ENCODE peak calls at places on chromosomes 7 and 10, in five cellular contexts. Q is ovary, E is WERI-Rb-1, Y is SJCRH30, J is left lung. X is an unnamed sample.

GRCh38 chr10:86108696-86109095 is 257.9 kb downstream of the GRID1 start:
- DNase-seq in Q (no peak), E (no peak), Y (no peak), J (no peak), X (no peak)

GRCh38 chr10:120387326-120387725 is 69.7 kb upstream of the PLPP4 start:
- DNase-seq in Q (no peak), E (no peak), Y (no peak), J (no peak), X (peak; percentile 49)

GRCh38 chr7:41816111-41816510 is 113.2 kb upstream of the INHBA start:
- DNase-seq in Q (no peak), E (no peak), Y (no peak), J (no peak), X (no peak)

GRCh38 chr10:10462116-10462515 is 555.6 kb upstream of the CELF2 start:
- DNase-seq in Q (no peak), E (no peak), Y (no peak), J (no peak), X (no peak)

GRCh38 chr7:34184466-34184865 is 279.1 kb downstream of the BMPER start:
- DNase-seq in Q (no peak), E (no peak), Y (no peak), J (no peak), X (no peak)

GRCh38 chr10:22379059-22379458 is 33.8 kb downstream of the SPAG6 start:
- DNase-seq in Q (no peak), E (no peak), Y (no peak), J (no peak), X (no peak)

GRCh38 chr7:134799387-134799786 is 20.0 kb downstream of the CALD1 start:
- DNase-seq in Q (no peak), E (no peak), Y (no peak), J (no peak), X (peak; percentile 0)

GRCh38 chr10:33026422-33026821 is 68.4 kb upstream of the ITGB1 start:
- DNase-seq in Q (no peak), E (no peak), Y (peak; percentile 35), J (no peak), X (no peak)

GRCh38 chr7:55469721-55470120 is 102.6 kb downstream of the VOPP1 start:
- DNase-seq in Q (no peak), E (no peak), Y (peak; percentile 73), J (no peak), X (no peak)

GRCh38 chr7:18221377-18222290 is 194.0 kb upstream of the PRPS1L1 start:
- DNase-seq in Q (no peak), E (no peak), Y (no peak), J (no peak), X (no peak)

GRCh38 chr10:64113796-64114195 is 592.6 kb downstream of the REEP3 start:
- DNase-seq in Q (no peak), E (no peak), Y (no peak), J (no peak), X (no peak)

GRCh38 chr7:49010717-49011116 is 86.4 kb downstream of the CDC14C start:
- DNase-seq in Q (no peak), E (no peak), Y (no peak), J (no peak), X (no peak)

GRCh38 chr10:80204801-80205477 is 398 bp downstream of the ANXA11 start:
- DNase-seq in Q (peak; percentile 60), E (peak; percentile 30), Y (peak; percentile 24), J (peak; percentile 51), X (no peak)

GRCh38 chr10:95289003-95289920 is 1.5 kb downstream of the PDLIM1 start:
- DNase-seq in Q (no peak), E (peak; percentile 44), Y (no peak), J (no peak), X (no peak)

GRCh38 chr10:132689721-132690360 is 96.1 kb downstream of the NKX6-2 start:
- DNase-seq in Q (no peak), E (no peak), Y (no peak), J (no peak), X (no peak)

GRCh38 chr10:13637894-13638293 is 51.1 kb downstream of the PRPF18 start:
- DNase-seq in Q (no peak), E (no peak), Y (no peak), J (no peak), X (no peak)

GRCh38 chr10:6144609-6145413 is 56.0 kb downstream of the RBM17 start:
- DNase-seq in Q (peak; percentile 92), E (peak; percentile 24), Y (peak; percentile 76), J (peak; percentile 93), X (peak; percentile 76)

GRCh38 chr10:64571053-64571452 is 1049.9 kb downstream of the REEP3 start:
- DNase-seq in Q (no peak), E (no peak), Y (no peak), J (no peak), X (no peak)

GRCh38 chr7:149723795-149724495 is 49.4 kb downstream of the ZNF467 start:
- DNase-seq in Q (no peak), E (no peak), Y (no peak), J (no peak), X (no peak)

GRCh38 chr10:5628798-5629788 is 37.3 kb downstream of the ASB13 start:
- DNase-seq in Q (no peak), E (no peak), Y (no peak), J (no peak), X (no peak)

GRCh38 chr7:5462216-5462615 is 38.6 kb upstream of the TNRC18 start:
- DNase-seq in Q (no peak), E (no peak), Y (no peak), J (no peak), X (no peak)

GRCh38 chr7:137020351-137020750 is 151.9 kb downstream of the CHRM2 start:
- DNase-seq in Q (no peak), E (no peak), Y (peak; percentile 37), J (no peak), X (peak; percentile 31)

GRCh38 chr10:976316-976715 is 11.9 kb upstream of the GTPBP4 start:
- DNase-seq in Q (no peak), E (no peak), Y (no peak), J (no peak), X (no peak)

GRCh38 chr10:124084693-124085092 is 8.7 kb downstream of the CHST15 start:
- DNase-seq in Q (no peak), E (no peak), Y (no peak), J (no peak), X (no peak)

GRCh38 chr10:124087672-124088634 is 5.4 kb downstream of the CHST15 start:
- DNase-seq in Q (peak; percentile 41), E (no peak), Y (no peak), J (peak; percentile 81), X (no peak)

GRCh38 chr10:124085680-124086079 is 7.7 kb downstream of the CHST15 start:
- DNase-seq in Q (peak; percentile 35), E (no peak), Y (no peak), J (no peak), X (no peak)

GRCh38 chr10:124086787-124087671 is 6.4 kb downstream of the CHST15 start:
- DNase-seq in Q (no peak), E (no peak), Y (no peak), J (no peak), X (no peak)

DNA sequence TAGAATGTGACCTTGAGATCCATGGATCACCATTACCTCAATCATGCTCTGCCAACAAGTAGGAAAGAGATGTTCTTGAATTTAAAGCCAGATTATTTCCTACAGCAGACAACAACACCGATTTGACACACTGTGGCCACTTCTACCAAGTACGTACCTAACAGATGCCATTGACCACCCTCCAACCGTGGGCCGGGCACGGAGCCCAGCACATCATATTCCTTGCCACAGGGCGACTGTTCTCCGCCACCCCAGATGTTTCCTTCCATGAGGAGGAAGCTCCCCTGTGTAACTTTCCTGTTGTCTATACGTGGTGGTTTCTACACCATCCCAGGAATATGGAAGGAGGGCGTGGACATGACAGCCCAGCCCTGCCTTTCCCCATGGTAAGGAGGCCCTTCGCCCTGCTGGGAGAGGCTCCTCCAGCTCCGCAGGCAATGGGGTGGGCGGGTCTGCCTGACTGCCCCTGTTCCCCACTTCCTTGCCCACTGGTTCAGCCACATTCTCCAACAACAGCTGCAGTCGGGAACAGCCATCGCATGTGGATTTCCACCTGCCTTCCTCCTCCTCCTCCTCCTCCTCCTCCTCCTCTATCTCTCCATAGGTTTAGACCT is 7.2 kb downstream of the CHST15 start:
- DNase-seq in Q (no peak), E (no peak), Y (no peak), J (no peak), X (no peak)
- H3K27ac ChIP-seq in Q (no peak overlapping the region), E (no peak overlapping the region), Y (no peak overlapping the region), J (no peak overlapping the region), X (no peak overlapping the region)

GRCh38 chr7:728602-729001 is 1.5 kb upstream of the PRKAR1B start:
- DNase-seq in Q (peak; percentile 23), E (no peak), Y (no peak), J (peak; percentile 18), X (no peak)
- H3K4me3 ChIP-seq in Q (no peak overlapping the region), E (no peak overlapping the region), Y (no peak overlapping the region), J (no peak overlapping the region), X (no peak overlapping the region)

GRCh38 chr10:58936364-58936763 is 240.1 kb upstream of the PHYHIPL start:
- DNase-seq in Q (no peak), E (no peak), Y (no peak), J (no peak), X (no peak)

GRCh38 chr10:58932821-58933314 is 243.6 kb upstream of the PHYHIPL start:
- DNase-seq in Q (no peak), E (no peak), Y (no peak), J (no peak), X (no peak)

GRCh38 chr10:58932126-58932525 is 244.3 kb upstream of the PHYHIPL start:
- DNase-seq in Q (no peak), E (no peak), Y (no peak), J (no peak), X (no peak)

GRCh38 chr10:58925381-58925780 is 251.1 kb upstream of the PHYHIPL start:
- DNase-seq in Q (no peak), E (no peak), Y (no peak), J (no peak), X (no peak)

GRCh38 chr10:58930497-58930896 is 245.9 kb upstream of the PHYHIPL start:
- DNase-seq in Q (no peak), E (no peak), Y (no peak), J (no peak), X (no peak)
- H3K27ac ChIP-seq in Q (no peak overlapping the region), E (no peak overlapping the region), Y (no peak overlapping the region), J (no peak overlapping the region), X (no peak overlapping the region)

GRCh38 chr10:88243202-88243744 is 339.8 kb downstream of the RNLS start:
- DNase-seq in Q (no peak), E (no peak), Y (no peak), J (no peak), X (no peak)
- H3K4me3 ChIP-seq in Q (no peak overlapping the region), E (no peak overlapping the region), Y (no peak overlapping the region), J (no peak overlapping the region), X (no peak overlapping the region)

GRCh38 chr10:122021828-122022227 is 32.9 kb downstream of the TACC2 start:
- DNase-seq in Q (no peak), E (no peak), Y (no peak), J (no peak), X (no peak)

GRCh38 chr10:122020202-122020601 is 31.2 kb downstream of the TACC2 start:
- DNase-seq in Q (no peak), E (no peak), Y (no peak), J (no peak), X (no peak)

GRCh38 chr10:122018951-122019413 is 30.0 kb downstream of the TACC2 start:
- DNase-seq in Q (no peak), E (no peak), Y (peak; percentile 41), J (no peak), X (no peak)

GRCh38 chr10:122021421-122021820 is 32.5 kb downstream of the TACC2 start:
- DNase-seq in Q (no peak), E (no peak), Y (no peak), J (no peak), X (no peak)

GRCh38 chr10:122019414-122019975 is 30.5 kb downstream of the TACC2 start:
- DNase-seq in Q (no peak), E (peak; percentile 55), Y (peak; percentile 39), J (peak; percentile 77), X (no peak)
- H3K27ac ChIP-seq in Q (no peak overlapping the region), E (no peak overlapping the region), Y (no peak overlapping the region), J (peak overlapping the region; percentile 67), X (no peak overlapping the region)

GRCh38 chr7:7816084-7816483 is 97.7 kb upstream of the RPA3 start:
- DNase-seq in Q (no peak), E (no peak), Y (no peak), J (no peak), X (no peak)
- H3K4me3 ChIP-seq in Q (no peak overlapping the region), E (no peak overlapping the region), Y (no peak overlapping the region), J (no peak overlapping the region), X (no peak overlapping the region)

X was measured in brain microvascular endothelial cell.